ENCODE peak calls at places on chromosome 9, in ten cellular contexts. U is activated naive CD8-positive, alpha-beta T cell treated with anti-CD3 and anti-CD28 coated beads, Interleukin-2, amount 10 ng/mL, durations not matched to agents 7 days and 5 days; L is neural crest cell; F is GM12892; Q is SJCRH30; B is GM23338; K is COR-L47; Y is GM13977; A is ovary; J is DMS153. W is an unnamed sample.

GRCh38 chr9:99124534-99124933 is 19.6 kb downstream of the TGFBR1 start:
- DNase-seq in U (no peak), L (no peak), F (no peak), Q (no peak), B (no peak), K (no peak), Y (no peak), A (no peak), J (no peak), W (no peak)

GRCh38 chr9:69379250-69379982 is 54.4 kb downstream of the ENTREP1 start:
- DNase-seq in U (no peak), L (no peak), F (no peak), Q (peak), B (no peak), K (no peak), Y (no peak), A (no peak), J (no peak), W (no peak)

GRCh38 chr9:127500399-127500798 is 49.1 kb downstream of the LRSAM1 start:
- DNase-seq in U (no peak), L (no peak), F (no peak), Q (no peak), B (no peak), K (no peak), Y (no peak), A (no peak), J (no peak), W (no peak)

GRCh38 chr9:112334319-112334828 is 955 bp upstream of the PTBP3 start:
- DNase-seq in U (no peak), L (no peak), F (no peak), Q (no peak), B (peak), K (no peak), Y (peak), A (peak), J (peak), W (no peak)

GRCh38 chr9:98894766-98895165 is 48.9 kb upstream of the COL15A1 start:
- DNase-seq in U (no peak), L (no peak), F (no peak), Q (no peak), B (no peak), K (no peak), Y (no peak), A (no peak), J (no peak), W (no peak)

GRCh38 chr9:80061940-80062339 is 490.2 kb downstream of the TLE4 start:
- DNase-seq in U (no peak), L (no peak), F (no peak), Q (peak), B (no peak), K (no peak), Y (no peak), A (peak), J (no peak), W (no peak)

GRCh38 chr9:108521063-108521462 is 334.7 kb downstream of the ACTL7B start:
- DNase-seq in U (no peak), L (no peak), F (no peak), Q (no peak), B (no peak), K (no peak), Y (no peak), A (no peak), J (no peak), W (no peak)

GRCh38 chr9:90956026-90956810 is 154.6 kb downstream of the SYK start:
- DNase-seq in U (no peak), L (no peak), F (no peak), Q (no peak), B (no peak), K (no peak), Y (no peak), A (no peak), J (no peak), W (no peak)

GRCh38 chr9:1332161-1332560 is 282.0 kb downstream of the DMRT2 start:
- DNase-seq in U (no peak), L (no peak), F (no peak), Q (peak), B (no peak), K (no peak), Y (no peak), A (no peak), J (no peak), W (no peak)

GRCh38 chr9:19375536-19375935 is 4.5 kb downstream of the RPS6 start:
- DNase-seq in U (no peak), L (no peak), F (no peak), Q (no peak), B (no peak), K (no peak), Y (no peak), A (no peak), J (no peak), W (no peak)

GRCh38 chr9:79154806-79155205 is 417.0 kb upstream of the TLE4 start:
- DNase-seq in U (no peak), L (no peak), F (no peak), Q (no peak), B (no peak), K (no peak), Y (no peak), A (no peak), J (no peak), W (no peak)

GRCh38 chr9:4596165-4596922 is 65.8 kb upstream of the PLPP6 start:
- DNase-seq in U (peak), L (no peak), F (no peak), Q (no peak), B (no peak), K (no peak), Y (no peak), A (no peak), J (no peak), W (no peak)

GRCh38 chr9:13942695-13943094 is 371.2 kb downstream of the NFIB start:
- DNase-seq in U (no peak), L (no peak), F (no peak), Q (no peak), B (no peak), K (no peak), Y (no peak), A (peak), J (no peak), W (no peak)

GRCh38 chr9:3865373-3865772 is 339.6 kb upstream of the RFX3 start:
- DNase-seq in U (no peak), L (no peak), F (no peak), Q (no peak), B (no peak), K (no peak), Y (no peak), A (no peak), J (no peak), W (no peak)

GRCh38 chr9:20290287-20290686 is 332.0 kb downstream of the MLLT3 start:
- DNase-seq in U (no peak), L (no peak), F (no peak), Q (no peak), B (no peak), K (no peak), Y (no peak), A (no peak), J (no peak), W (no peak)

GRCh38 chr9:120910643-120911042 is 16.0 kb downstream of the TRAF1 start:
- DNase-seq in U (no peak), L (no peak), F (no peak), Q (no peak), B (no peak), K (no peak), Y (no peak), A (no peak), J (no peak), W (no peak)

GRCh38 chr9:91174772-91175171 is 186.9 kb downstream of the AUH start:
- DNase-seq in U (no peak), L (no peak), F (no peak), Q (no peak), B (no peak), K (no peak), Y (no peak), A (no peak), J (no peak), W (no peak)

GRCh38 chr9:36245906-36246305 is 12.3 kb downstream of the GNE start:
- DNase-seq in U (no peak), L (no peak), F (no peak), Q (no peak), B (no peak), K (no peak), Y (no peak), A (no peak), J (no peak), W (no peak)

GRCh38 chr9:137406876-137407589 is 15.9 kb downstream of the EXD3 start:
- DNase-seq in U (peak), L (peak), F (peak), Q (peak), B (peak), K (peak), Y (peak), A (peak), J (no peak), W (peak)

GRCh38 chr9:7239708-7240107 is 481.9 kb downstream of the KDM4C start:
- DNase-seq in U (no peak), L (no peak), F (no peak), Q (no peak), B (peak), K (no peak), Y (no peak), A (no peak), J (no peak), W (no peak)

GRCh38 chr9:88587182-88587581 is 52.2 kb downstream of the NXNL2 start:
- DNase-seq in U (no peak), L (no peak), F (no peak), Q (no peak), B (no peak), K (no peak), Y (no peak), A (no peak), J (no peak), W (no peak)

GRCh38 chr9:81804306-81804705 is 115.0 kb upstream of the TLE1 start:
- DNase-seq in U (no peak), L (no peak), F (no peak), Q (no peak), B (no peak), K (no peak), Y (no peak), A (no peak), J (no peak), W (no peak)

GRCh38 chr9:91817493-91818225 is 132.4 kb downstream of the ROR2 start:
- DNase-seq in U (no peak), L (no peak), F (no peak), Q (no peak), B (peak), K (peak), Y (no peak), A (peak), J (no peak), W (no peak)

GRCh38 chr9:34630402-34631154 is 1.7 kb upstream of the ARID3C start:
- DNase-seq in U (no peak), L (no peak), F (no peak), Q (no peak), B (no peak), K (no peak), Y (no peak), A (no peak), J (no peak), W (no peak)

GRCh38 chr9:85871008-85871407 is 69.9 kb upstream of the NAA35 start:
- DNase-seq in U (no peak), L (no peak), F (no peak), Q (no peak), B (no peak), K (no peak), Y (no peak), A (no peak), J (no peak), W (no peak)

GRCh38 chr9:120759755-120760400 is 33.3 kb downstream of the FBXW2 start:
- DNase-seq in U (no peak), L (no peak), F (no peak), Q (no peak), B (no peak), K (no peak), Y (no peak), A (no peak), J (no peak), W (no peak)

GRCh38 chr9:23820731-23821399 is 5.2 kb downstream of the ELAVL2 start:
- DNase-seq in U (peak), L (peak), F (no peak), Q (peak), B (peak), K (no peak), Y (no peak), A (no peak), J (no peak), W (no peak)

GRCh38 chr9:22452415-22453010 is 5.9 kb downstream of the DMRTA1 start:
- DNase-seq in U (peak), L (peak), F (no peak), Q (peak), B (peak), K (peak), Y (no peak), A (peak), J (no peak), W (no peak)

GRCh38 chr9:14515049-14515448 is 178.2 kb downstream of the ZDHHC21 start:
- DNase-seq in U (no peak), L (no peak), F (no peak), Q (no peak), B (no peak), K (no peak), Y (no peak), A (no peak), J (no peak), W (no peak)

GRCh38 chr9:4887556-4887955 is 94.8 kb downstream of the RCL1 start:
- DNase-seq in U (no peak), L (no peak), F (no peak), Q (no peak), B (no peak), K (no peak), Y (no peak), A (no peak), J (no peak), W (peak)

GRCh38 chr9:35426627-35427026 is 63.3 kb upstream of the RUSC2 start:
- DNase-seq in U (no peak), L (no peak), F (no peak), Q (no peak), B (no peak), K (no peak), Y (no peak), A (no peak), J (no peak), W (no peak)